ENCODE peak calls at places on chromosomes 1 and 21, in seven cellular contexts. J is psoas muscle, Y is tibial artery, O is AG09309, P is AG04450, U is heart right ventricle, F is B cell. K is an unnamed sample.
A peak's percentile ranks its signal among the peaks of the same experiment; 100 is the strongest.

GRCh38 chr1:202221911-202222909 is 28.6 kb downstream of the LGR6 start:
- DNase-seq in U (no peak), Y (no peak), F (no peak), O (no peak), J (no peak), P (no peak), K (no peak)

GRCh38 chr21:39003982-39004775 is 179.1 kb downstream of the PSMG1 start:
- DNase-seq in Y (no peak), F (no peak), U (no peak), P (no peak), J (no peak), O (peak; percentile 43), K (no peak)

GRCh38 chr1:26158271-26159112 is at the start of gene FAM110D:
- DNase-seq in Y (no peak), F (no peak), J (no peak), P (no peak), U (no peak), O (no peak), K (no peak)

GRCh38 chr1:81113688-81114087 is 687.0 kb upstream of the ADGRL2 start:
- DNase-seq in U (no peak), J (no peak), Y (no peak), F (no peak), P (no peak), O (peak; percentile 28), K (no peak)

GRCh38 chr21:37006521-37007291 is at the start of gene RIPPLY3:
- DNase-seq in O (no peak), Y (no peak), P (no peak), U (no peak), J (no peak), F (no peak), K (peak; percentile 64)

GRCh38 chr1:107474877-107475612 is 334.2 kb downstream of the NTNG1 start:
- DNase-seq in P (no peak), U (no peak), Y (no peak), O (no peak), J (no peak), F (no peak), K (peak; percentile 25)

GRCh38 chr1:191096405-191096804 is 618.7 kb upstream of the BRINP3 start:
- DNase-seq in J (no peak), P (no peak), F (no peak), O (no peak), U (no peak), Y (no peak), K (no peak)

GRCh38 chr1:167263344-167263743 is 42.7 kb downstream of the POU2F1 start:
- DNase-seq in O (no peak), J (no peak), P (no peak), U (no peak), F (no peak), Y (no peak), K (no peak)

GRCh38 chr1:180611016-180611930 is 20.5 kb upstream of the XPR1 start:
- DNase-seq in O (no peak), J (no peak), Y (no peak), P (no peak), U (no peak), F (no peak), K (peak; percentile 15)

GRCh38 chr1:84353665-84354064 is 44.6 kb upstream of the DNASE2B start:
- DNase-seq in O (peak; percentile 16), U (no peak), Y (no peak), F (no peak), P (no peak), J (no peak), K (no peak)

GRCh38 chr1:202835548-202836072 is 24.9 kb downstream of the PCAT6 start:
- DNase-seq in Y (no peak), U (no peak), J (no peak), P (no peak), O (no peak), F (no peak), K (peak; percentile 75)

GRCh38 chr21:26124421-26124833 is 46.1 kb downstream of the APP start:
- DNase-seq in P (no peak), Y (no peak), F (no peak), U (no peak), O (no peak), J (no peak), K (no peak)

GRCh38 chr1:32247983-32248889 is 1.2 kb downstream of the FAM167B start:
- DNase-seq in O (no peak), J (peak; percentile 89), U (peak; percentile 88), F (peak; percentile 73), Y (peak; percentile 89), P (peak; percentile 27), K (peak; percentile 89)

GRCh38 chr1:179599623-179600249 is 8.1 kb downstream of the TDRD5 start:
- DNase-seq in P (no peak), J (no peak), Y (no peak), U (no peak), O (no peak), F (no peak), K (no peak)

GRCh38 chr1:37514350-37515184 is at the start of gene MEAF6:
- DNase-seq in U (peak; percentile 88), J (peak; percentile 91), F (peak; percentile 85), P (peak; percentile 37), O (no peak), Y (peak; percentile 75), K (peak; percentile 94)

GRCh38 chr1:154749078-154749760 is 120.9 kb downstream of the KCNN3 start:
- DNase-seq in O (peak; percentile 23), F (no peak), P (no peak), U (no peak), Y (no peak), J (no peak), K (no peak)
- TF ChIP-seq CTCF in O (peak; percentile 39), F (no peak), P (peak; percentile 38), U (peak; percentile 32), Y (no peak), J (no peak), K (no peak)

DNA sequence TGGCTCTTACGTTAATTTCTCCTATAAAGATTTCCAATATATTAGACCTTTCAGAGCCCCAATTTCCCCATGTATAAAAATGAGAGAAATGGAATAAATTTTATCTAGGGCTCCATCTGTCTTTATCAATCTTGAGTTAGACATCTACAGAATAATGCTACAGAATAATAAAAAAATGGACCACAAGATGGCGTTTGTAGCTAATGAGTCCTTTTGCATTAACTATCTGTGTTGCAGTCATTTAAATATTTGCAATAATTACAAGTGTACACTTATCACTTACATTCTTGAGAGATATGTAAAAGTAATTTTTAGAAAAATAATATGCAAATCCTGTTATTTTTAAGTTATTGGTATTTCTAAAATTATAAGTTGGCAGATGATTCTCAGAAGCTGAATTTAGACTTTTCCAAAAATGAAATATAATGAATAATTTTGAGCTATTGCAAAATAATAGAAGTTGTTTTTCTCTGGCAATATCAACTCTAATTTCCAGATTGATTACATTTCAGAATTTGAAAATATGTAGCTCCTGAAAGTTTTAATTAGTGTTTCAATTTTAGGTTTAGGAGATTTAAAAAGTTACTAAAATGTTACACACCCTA is 87.7 kb downstream of the SNX7 start:
- DNase-seq in U (no peak), P (no peak), Y (no peak), F (no peak), O (no peak), J (no peak), K (no peak)
- TF ChIP-seq CTCF in U (peak; percentile 56), P (peak; percentile 49), Y (no peak), F (peak; percentile 55), O (peak; percentile 27), J (peak; percentile 35), K (peak; percentile 26)

DNA sequence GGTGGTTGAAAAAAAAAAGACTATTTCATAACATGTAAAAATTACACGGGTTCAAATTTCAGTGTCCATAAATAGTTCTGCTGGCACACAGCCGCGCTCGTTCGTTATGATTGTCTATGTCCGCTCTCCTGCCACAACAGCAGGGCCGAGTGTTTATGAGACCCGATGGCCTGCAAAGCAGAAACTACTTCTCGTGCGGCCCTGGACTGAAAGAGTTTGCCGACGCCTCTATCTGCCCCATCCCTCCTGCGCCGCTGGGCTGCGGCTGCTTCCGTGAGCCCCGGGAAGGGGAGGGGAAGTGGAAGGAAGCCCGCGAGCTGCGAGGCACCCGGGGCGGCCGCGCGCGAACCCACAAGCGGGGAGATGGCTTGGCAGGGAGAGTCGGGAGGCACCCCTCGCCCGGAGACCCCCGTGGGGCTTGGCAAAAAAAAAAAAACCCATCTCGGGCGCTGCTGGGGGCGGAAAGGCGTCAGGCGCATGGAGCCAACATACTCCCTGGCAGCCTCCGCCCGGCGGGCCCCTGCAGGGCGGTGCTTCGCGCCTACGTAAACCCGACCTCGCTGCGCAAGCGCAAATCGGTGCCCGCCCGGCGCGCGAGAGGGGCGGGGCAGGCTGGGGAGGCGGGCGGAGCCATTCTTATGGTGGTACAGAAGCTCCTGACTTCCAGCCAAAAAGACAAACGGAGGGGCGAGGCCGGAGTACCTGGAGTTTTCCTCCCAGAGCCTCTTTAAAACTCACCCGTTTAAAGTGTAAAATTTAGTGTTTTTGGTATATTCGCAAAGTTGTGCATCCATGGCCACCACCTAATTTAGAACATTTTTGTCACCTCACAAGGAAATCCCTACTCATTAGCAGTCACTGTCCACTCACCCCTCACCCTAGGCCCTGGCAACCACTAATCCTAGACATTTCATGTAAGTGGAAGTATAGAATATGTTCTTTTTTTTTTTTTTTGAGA is 8.3 kb downstream of the SLC27A3 start:
- DNase-seq in P (peak; percentile 73), O (peak; percentile 58), U (peak; percentile 93), J (peak; percentile 96), F (peak; percentile 90), Y (peak; percentile 86), K (peak; percentile 98)
- TF ChIP-seq CTCF in P (peak; percentile 12), O (no peak), U (peak; percentile 23), J (no peak), F (no peak), Y (peak; percentile 28), K (no peak)

GRCh38 chr1:185813401-185813979 is 79.3 kb downstream of the HMCN1 start:
- DNase-seq in Y (no peak), U (no peak), P (no peak), J (no peak), O (peak; percentile 35), F (no peak), K (no peak)
- TF ChIP-seq CTCF in Y (peak; percentile 39), U (peak; percentile 76), P (peak; percentile 69), J (peak; percentile 43), O (peak; percentile 57), F (peak; percentile 66), K (peak; percentile 20)

DNA sequence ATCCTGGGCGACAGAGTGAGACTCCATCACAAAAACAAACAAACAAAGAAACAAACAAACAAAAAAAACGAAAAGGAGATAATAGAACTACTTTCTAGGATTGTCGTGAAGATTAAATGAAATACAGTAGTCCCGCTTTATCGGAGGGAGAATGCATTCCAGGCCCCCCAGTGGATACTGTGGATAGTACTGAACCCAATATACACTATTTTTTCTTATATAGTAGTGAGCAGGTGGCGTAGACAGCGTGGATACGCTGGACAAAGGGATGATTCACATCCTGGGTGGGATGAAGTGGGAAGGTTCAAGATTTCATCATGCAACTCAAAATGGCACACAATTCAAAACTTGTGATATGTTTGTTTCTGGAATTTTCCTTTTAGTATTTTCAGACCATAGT is 8.0 kb downstream of the SLC35F3 start:
- DNase-seq in O (no peak), J (no peak), F (no peak), U (no peak), Y (no peak), P (no peak), K (no peak)
- TF ChIP-seq CTCF in O (no peak), J (no peak), F (no peak), U (no peak), Y (no peak), P (no peak), K (no peak)

K was measured in GM13976.